ENCODE peak calls at places on chromosomes 5 and 9, in four cellular contexts. V is GM23248, J is mammary epithelial cell, O is PC-3. X is an unnamed sample.
A peak's percentile ranks its signal among the peaks of the same experiment; 100 is the strongest.

GRCh38 chr5:154320690-154321089 is 125.1 kb upstream of the SAP30L start:
- DNase-seq in J (no peak), O (no peak), V (peak; percentile 8), X (no peak)

GRCh38 chr5:179154346-179154990 is 94.3 kb downstream of the ZNF354C start:
- DNase-seq in V (no peak), O (no peak), J (no peak), X (peak; percentile 47)

GRCh38 chr5:10307206-10308148 is at the start of gene CMBL:
- DNase-seq in J (peak; percentile 76), V (peak; percentile 83), O (peak; percentile 92), X (peak; percentile 95)

GRCh38 chr5:155833282-155833681 is 493.7 kb upstream of the SGCD start:
- DNase-seq in V (peak; percentile 29), O (no peak), J (no peak), X (no peak)

GRCh38 chr5:27093296-27093695 is 54.9 kb upstream of the CDH9 start:
- DNase-seq in V (no peak), J (no peak), O (no peak), X (no peak)

GRCh38 chr9:17065062-17065461 is 69.8 kb upstream of the CNTLN start:
- DNase-seq in V (no peak), J (no peak), O (peak; percentile 71), X (no peak)

GRCh38 chr9:127204771-127205470 is 59.7 kb upstream of the GARNL3 start:
- DNase-seq in O (peak; percentile 33), J (no peak), V (peak; percentile 76), X (peak; percentile 88)

GRCh38 chr5:37900692-37901091 is 60.9 kb upstream of the GDNF start:
- DNase-seq in V (peak; percentile 66), J (peak; percentile 24), O (peak; percentile 54), X (peak; percentile 34)

GRCh38 chr9:134204991-134205578 is 40.7 kb upstream of the RNU6ATAC start:
- DNase-seq in O (no peak), J (no peak), V (peak; percentile 49), X (peak; percentile 90)

GRCh38 chr9:132854832-132855231 is 23.3 kb downstream of the AK8 start:
- DNase-seq in V (no peak), J (peak; percentile 49), O (no peak), X (no peak)

DNA sequence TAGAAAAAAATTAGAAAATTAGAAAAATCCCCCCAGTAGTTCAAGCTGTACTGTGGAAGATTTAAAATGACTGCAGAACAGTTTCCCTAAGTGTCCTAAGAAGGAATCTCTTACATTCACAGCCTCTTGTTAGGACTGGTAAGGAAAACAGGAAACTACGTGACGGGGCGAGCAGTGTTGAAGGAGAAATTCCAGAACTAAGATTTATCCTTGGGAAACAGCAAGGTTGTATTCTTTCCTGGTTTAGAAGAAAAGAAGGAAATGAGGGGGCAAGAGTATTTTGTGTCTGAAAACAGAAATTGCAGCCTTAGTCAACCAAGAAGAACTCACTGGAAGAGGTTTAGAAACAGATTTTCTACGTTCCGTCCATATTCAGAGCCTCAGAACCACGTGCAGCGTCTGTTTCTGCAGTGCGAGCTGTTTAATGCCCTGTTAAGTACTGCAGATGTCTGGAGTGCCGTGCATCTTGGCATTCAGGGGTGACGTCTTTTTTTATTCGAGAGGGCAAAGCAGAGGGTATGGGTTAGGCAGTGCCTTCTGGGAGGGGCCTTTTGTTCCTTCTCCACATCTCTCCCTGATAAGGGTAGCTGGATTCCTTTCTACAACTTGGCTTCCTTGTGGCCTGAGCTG is 75.2 kb downstream of the GOLPH3 start:
- DNase-seq in J (no peak), O (no peak), V (no peak), X (no peak)
- H3K36me3 ChIP-seq in J (peaks cover 8% of the 10 kb centered on the region), O (peaks cover 9% of the 10 kb centered on the region), V (peaks cover 51% of the 10 kb centered on the region), X (peaks cover 52% of the 10 kb centered on the region)

GRCh38 chr9:34998266-34998665 is 8.7 kb downstream of the DNAJB5 start:
- DNase-seq in V (no peak), J (no peak), O (no peak), X (no peak)
- H3K4me2 ChIP-seq in V (no peak overlapping the region), J (no peak overlapping the region), O (no peak overlapping the region), X (no peak overlapping the region)

GRCh38 chr9:111013250-111013649 is 25.0 kb downstream of the LPAR1 start:
- DNase-seq in V (no peak), O (no peak), J (no peak), X (no peak)
- H3K36me3 ChIP-seq in V (no peaks in the 10 kb centered on the region), O (peaks cover 49% of the 10 kb centered on the region), J (no peaks in the 10 kb centered on the region), X (no peaks in the 10 kb centered on the region)

DNA sequence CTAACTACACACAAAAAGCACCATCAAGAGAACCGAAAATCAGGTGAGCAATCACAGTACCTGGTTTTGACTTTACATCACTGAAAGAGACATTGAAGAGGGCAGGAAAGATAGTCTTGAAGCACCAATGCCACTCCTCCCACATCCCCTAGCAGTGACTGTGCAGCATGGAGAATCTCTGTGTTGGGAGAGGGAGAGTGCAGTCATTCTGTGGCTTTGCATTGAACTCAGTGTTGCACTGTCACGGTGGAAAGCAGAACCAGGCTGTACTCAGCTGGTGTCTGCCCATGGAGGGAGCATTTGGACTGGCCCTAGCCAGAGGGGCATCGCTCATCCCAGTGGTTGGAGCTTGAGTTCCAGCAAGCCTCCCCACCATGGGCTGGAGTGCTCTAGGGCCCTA is 40.4 kb downstream of the C5 start:
- DNase-seq in O (no peak), V (no peak), J (no peak), X (no peak)
- H3K4me2 ChIP-seq in O (no peak overlapping the region), V (no peak overlapping the region), J (no peak overlapping the region), X (no peak overlapping the region)

DNA sequence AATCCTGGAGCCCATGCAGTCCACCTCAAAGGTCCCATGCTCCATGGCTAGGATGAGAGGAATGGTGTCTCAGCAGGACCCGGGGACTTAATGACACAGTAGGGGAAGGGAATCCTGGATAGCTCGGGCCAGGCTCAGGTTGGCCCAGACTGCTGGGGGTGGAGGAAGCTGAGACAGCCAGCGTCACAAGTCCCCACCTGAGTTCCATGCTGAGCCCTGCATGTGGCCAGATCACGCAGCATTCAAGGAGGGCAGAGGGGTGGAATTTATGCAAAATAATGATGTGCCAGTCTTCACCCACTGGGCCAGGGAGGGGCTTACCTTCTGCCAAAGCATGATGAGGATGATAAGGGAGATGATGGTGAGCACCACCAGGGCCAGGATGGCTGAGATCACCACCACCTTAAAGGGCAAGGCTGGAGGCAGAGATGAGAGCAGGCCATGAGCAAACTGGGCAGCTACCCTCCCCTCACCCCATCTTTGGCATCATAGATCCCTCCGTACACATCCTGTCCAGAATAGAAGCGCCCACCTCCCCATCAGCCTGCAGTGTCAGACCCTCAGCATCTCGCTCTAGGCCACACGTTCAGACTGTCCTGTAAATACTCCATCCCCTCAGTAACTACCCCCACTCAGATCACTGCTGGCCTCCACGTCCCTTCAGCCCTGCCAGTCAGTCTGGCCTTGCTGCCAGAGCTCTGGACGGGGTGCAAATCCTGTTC is 29.3 kb downstream of the PDGFRB start:
- DNase-seq in V (no peak), J (no peak), O (no peak), X (peak; percentile 74)
- H3K36me3 ChIP-seq in V (peaks cover 77% of the 10 kb centered on the region), J (no peaks in the 10 kb centered on the region), O (no peaks in the 10 kb centered on the region), X (peaks cover 95% of the 10 kb centered on the region)

GRCh38 chr5:51383494-51384081 is 340 bp downstream of the ISL1 start:
- DNase-seq in O (no peak), V (no peak), J (no peak), X (peak; percentile 72)
- H3K4me2 ChIP-seq in O (peak overlapping the region; percentile 98), V (peak overlapping the region; percentile 78), J (peak overlapping the region; percentile 76), X (peak overlapping the region; percentile 60)

GRCh38 chr5:53512539-53512938 is 32.1 kb downstream of the FST start:
- DNase-seq in V (no peak), O (no peak), J (peak; percentile 93), X (no peak)
- H3K36me3 ChIP-seq in V (no peaks in the 10 kb centered on the region), O (no peaks in the 10 kb centered on the region), J (no peaks in the 10 kb centered on the region), X (no peaks in the 10 kb centered on the region)

GRCh38 chr5:143390941-143391340 is 12.5 kb downstream of the NR3C1 start:
- DNase-seq in V (peak; percentile 44), J (no peak), O (no peak), X (no peak)
- H3K4me2 ChIP-seq in V (peak overlapping the region; percentile 74), J (no peak overlapping the region), O (no peak overlapping the region), X (no peak overlapping the region)

X was measured in osteoblast.